ENCODE peak calls at places on chromosomes 1 and 21, in six cellular contexts. Y is nucleus accumbens, N is GM18507, U is NAMALWA, F is amniotic epithelial cell, O is iPS-NIHi11. H is an unnamed sample.

GRCh38 chr1:97006044-97006676 is 284.6 kb downstream of the PTBP2 start:
- DNase-seq in N (no peak), O (no peak), U (no peak), Y (peak), F (peak), H (peak)

GRCh38 chr1:79353224-79353623 is 346.7 kb upstream of the ADGRL4 start:
- DNase-seq in N (no peak), Y (no peak), F (peak), O (peak), U (peak), H (peak)

GRCh38 chr1:60583696-60584095 is 498.7 kb upstream of the NFIA start:
- DNase-seq in N (no peak), O (no peak), Y (no peak), F (no peak), U (no peak), H (no peak)

GRCh38 chr1:88608139-88608943 is 75.7 kb upstream of the PKN2 start:
- DNase-seq in F (peak), O (peak), U (peak), Y (no peak), N (no peak), H (peak)

GRCh38 chr1:70043806-70044205 is 161.6 kb downstream of the LRRC40 start:
- DNase-seq in N (no peak), Y (no peak), O (peak), U (no peak), F (peak), H (no peak)

GRCh38 chr1:214912127-214912526 is 170.4 kb upstream of the KCNK2 start:
- DNase-seq in U (no peak), Y (no peak), O (no peak), F (no peak), N (no peak), H (no peak)

GRCh38 chr1:96979287-96979686 is 257.7 kb downstream of the PTBP2 start:
- DNase-seq in U (no peak), F (no peak), Y (no peak), N (no peak), O (no peak), H (no peak)

GRCh38 chr1:43902058-43902831 is 31.4 kb upstream of the ARTN start:
- DNase-seq in U (no peak), N (no peak), Y (no peak), F (no peak), O (no peak), H (no peak)

GRCh38 chr1:63928197-63929105 is 154.6 kb downstream of the ROR1 start:
- DNase-seq in N (no peak), F (no peak), O (no peak), Y (no peak), U (no peak), H (no peak)

GRCh38 chr1:44714944-44715571 is 15.9 kb downstream of the RNU5D-1 start:
- DNase-seq in U (peak), F (peak), Y (peak), N (peak), O (peak), H (peak)

GRCh38 chr21:37240978-37241377 is 26.2 kb downstream of the VPS26C start:
- DNase-seq in U (no peak), Y (no peak), N (no peak), O (no peak), F (no peak), H (no peak)

GRCh38 chr1:222974496-222974895 is 159.7 kb downstream of the DISP1 start:
- DNase-seq in N (no peak), O (no peak), Y (no peak), F (peak), U (no peak), H (peak)

GRCh38 chr1:58849556-58849955 is 65.7 kb upstream of the JUN start:
- DNase-seq in U (no peak), F (no peak), N (no peak), O (no peak), Y (no peak), H (no peak)

GRCh38 chr1:47844556-47844950 is 152.6 kb downstream of the TRABD2B start:
- DNase-seq in N (no peak), F (no peak), Y (no peak), O (no peak), U (no peak), H (no peak)

GRCh38 chr1:25890249-25891034 is 14.9 kb upstream of the PAQR7 start:
- DNase-seq in Y (no peak), N (no peak), U (no peak), O (no peak), F (peak), H (no peak)

GRCh38 chr1:1232224-1232800 is at the start of gene B3GALT6:
- DNase-seq in N (no peak), O (no peak), U (no peak), F (no peak), Y (no peak), H (no peak)

GRCh38 chr1:29753771-29754607 is 517.7 kb downstream of the PTPRU start:
- DNase-seq in Y (no peak), U (no peak), F (no peak), N (no peak), O (no peak), H (no peak)

GRCh38 chr1:156551866-156552265 is 20.5 kb downstream of the IQGAP3 start:
- DNase-seq in N (no peak), Y (no peak), F (peak), U (no peak), O (no peak), H (no peak)

GRCh38 chr21:46297311-46298082 is 11.4 kb downstream of the YBEY start:
- DNase-seq in Y (no peak), N (no peak), O (peak), F (peak), U (no peak), H (no peak)

GRCh38 chr1:221998781-221999180 is 256.9 kb upstream of the DUSP10 start:
- DNase-seq in N (no peak), O (no peak), F (peak), U (no peak), Y (no peak), H (no peak)

GRCh38 chr1:43432171-43432860 is 21.4 kb downstream of the HYI start:
- DNase-seq in F (no peak), U (no peak), O (no peak), Y (no peak), N (no peak), H (no peak)

GRCh38 chr1:183881387-183882084 is 76.6 kb downstream of the RGL1 start:
- DNase-seq in N (no peak), F (peak), O (peak), U (no peak), Y (peak), H (no peak)

GRCh38 chr21:18617291-18617690 is 213.7 kb upstream of the TMPRSS15 start:
- DNase-seq in Y (no peak), N (no peak), O (peak), U (no peak), F (no peak), H (peak)

GRCh38 chr1:112706505-112707216 is at the start of gene RHOC:
- DNase-seq in U (peak), F (peak), N (peak), Y (no peak), O (peak), H (peak)

H was measured in MM.1S.